ENCODE peak calls at places on chromosome 1, in seven cellular contexts. I, S, K, P, D, T and C are unnamed samples.

GRCh38 chr1:11134352-11135266 is 34.9 kb upstream of the EXOSC10 start:
- DNase-seq in P (peak), T (no peak), D (peak), S (no peak), I (peak), K (peak), C (peak)

GRCh38 chr1:196376648-196377295 is 231.5 kb downstream of the KCNT2 start:
- DNase-seq in I (no peak), K (no peak), D (no peak), T (no peak), P (no peak), S (no peak), C (no peak)

GRCh38 chr1:207309775-207310273 is 11.7 kb upstream of the CD55 start:
- DNase-seq in K (peak), T (no peak), I (peak), S (no peak), P (no peak), D (peak), C (peak)

GRCh38 chr1:167909691-167910180 is 4.2 kb downstream of the ADCY10 start:
- DNase-seq in T (no peak), I (no peak), K (no peak), P (no peak), D (no peak), S (no peak), C (no peak)

GRCh38 chr1:7232936-7233540 is 447.8 kb downstream of the CAMTA1 start:
- DNase-seq in I (no peak), D (no peak), P (no peak), S (no peak), T (no peak), K (no peak), C (no peak)

GRCh38 chr1:11736746-11737639 is 1.1 kb downstream of the AGTRAP start:
- DNase-seq in K (peak), T (no peak), S (peak), D (peak), P (peak), I (peak), C (no peak)

GRCh38 chr1:6587261-6588005 is 7.6 kb downstream of the ZBTB48 start:
- DNase-seq in T (no peak), D (no peak), S (no peak), P (peak), K (no peak), I (peak), C (no peak)

GRCh38 chr1:22780696-22781095 is 70.1 kb downstream of the EPHB2 start:
- DNase-seq in I (peak), K (no peak), T (peak), D (peak), S (peak), P (no peak), C (no peak)

GRCh38 chr1:20199840-20200239 is 13.5 kb upstream of the PLA2G2C start:
- DNase-seq in P (no peak), K (no peak), I (no peak), T (no peak), D (no peak), S (no peak), C (no peak)

GRCh38 chr1:245279346-245279745 is 124.6 kb downstream of the KIF26B start:
- DNase-seq in S (no peak), T (no peak), K (no peak), I (no peak), D (no peak), P (no peak), C (no peak)

GRCh38 chr1:4794020-4794780 is 139.8 kb downstream of the AJAP1 start:
- DNase-seq in K (no peak), I (no peak), P (no peak), D (no peak), S (no peak), T (no peak), C (no peak)

GRCh38 chr1:58047265-58047858 is 499.2 kb downstream of the OMA1 start:
- DNase-seq in D (no peak), K (no peak), P (no peak), I (peak), S (no peak), T (peak), C (no peak)

GRCh38 chr1:112721966-112722524 is 6.9 kb upstream of the PPM1J start:
- DNase-seq in I (no peak), T (no peak), S (no peak), K (no peak), P (no peak), D (no peak), C (no peak)